ENCODE peak calls at places on chromosomes 12 and 14, in four cellular contexts. I, R, W and K are unnamed samples.

GRCh38 chr14:94888108-94888507 is 118.2 kb upstream of the GSC start:
- DNase-seq in W (no peak), I (peak), R (no peak), K (no peak)

GRCh38 chr12:123237646-123238329 is 4.6 kb downstream of the MTRFR start:
- DNase-seq in R (peak), I (peak), W (peak), K (peak)

GRCh38 chr14:51304428-51304827 is 64.4 kb downstream of the TMX1 start:
- DNase-seq in W (peak), R (no peak), I (no peak), K (no peak)

GRCh38 chr14:96053600-96054381 is 14.6 kb downstream of the C14orf132 start:
- DNase-seq in W (peak), I (no peak), R (peak), K (peak)

GRCh38 chr12:96359328-96359727 is 40.9 kb downstream of the CDK17 start:
- DNase-seq in R (no peak), W (no peak), I (no peak), K (no peak)

GRCh38 chr12:108394196-108394595 is 55.1 kb upstream of the CMKLR1 start:
- DNase-seq in I (no peak), R (peak), W (no peak), K (peak)

GRCh38 chr14:72892879-72893635 is 844 bp downstream of the DPF3 start:
- DNase-seq in I (peak), R (no peak), W (no peak), K (peak)

GRCh38 chr14:105902131-105902898 is 375.9 kb downstream of the TMEM121 start:
- DNase-seq in W (no peak), I (no peak), R (no peak), K (no peak)

GRCh38 chr12:8846305-8846704 is 23.9 kb downstream of the A2ML1 start:
- DNase-seq in R (no peak), W (no peak), I (no peak), K (no peak)

GRCh38 chr14:32426596-32427408 is 97.7 kb downstream of the AKAP6 start:
- DNase-seq in W (no peak), I (no peak), R (no peak), K (no peak)

GRCh38 chr12:116143883-116144266 is 133.6 kb downstream of the MED13L start:
- DNase-seq in R (no peak), I (no peak), W (no peak), K (no peak)

GRCh38 chr12:25734529-25735180 is 181.6 kb upstream of the LMNTD1 start:
- DNase-seq in I (no peak), R (no peak), W (no peak), K (no peak)

GRCh38 chr12:96719671-96720362 is 187.2 kb upstream of the NEDD1 start:
- DNase-seq in R (no peak), W (no peak), I (no peak), K (no peak)

GRCh38 chr14:33642080-33642479 is 308.8 kb downstream of the EGLN3 start:
- DNase-seq in W (no peak), I (no peak), R (no peak), K (no peak)

GRCh38 chr12:103851127-103851526 is 10.1 kb upstream of the NT5DC3 start:
- DNase-seq in R (no peak), W (peak), I (no peak), K (no peak)

GRCh38 chr14:67359319-67359774 is 257 bp downstream of the ATP6V1D start:
- DNase-seq in W (no peak), I (no peak), R (no peak), K (peak)

GRCh38 chr14:57974896-57975295 is 109.0 kb upstream of the SLC35F4 start:
- DNase-seq in R (no peak), I (no peak), W (no peak), K (no peak)

GRCh38 chr14:20998139-20998538 is 954 bp upstream of the SLC39A2 start:
- DNase-seq in I (no peak), W (no peak), R (no peak), K (no peak)

GRCh38 chr14:97267509-97267908 is 470.3 kb downstream of the VRK1 start:
- DNase-seq in R (no peak), I (no peak), W (peak), K (no peak)

GRCh38 chr14:63737582-63738006 is 9.7 kb upstream of the SGPP1 start:
- DNase-seq in W (no peak), R (no peak), I (no peak), K (no peak)

GRCh38 chr12:104792570-104792969 is 165.5 kb downstream of the SLC41A2 start:
- DNase-seq in R (peak), W (peak), I (no peak), K (no peak)

GRCh38 chr14:104800600-104801283 is at the start of gene ZBTB42:
- DNase-seq in I (peak), R (peak), W (no peak), K (no peak)

GRCh38 chr12:131137836-131138637 is 184.3 kb downstream of the ADGRD1 start:
- DNase-seq in R (no peak), I (no peak), W (no peak), K (no peak)

GRCh38 chr12:116964004-116964739 is 53.4 kb downstream of the FBXW8 start:
- DNase-seq in R (no peak), W (no peak), I (no peak), K (no peak)

GRCh38 chr14:37416264-37416663 is 178.8 kb downstream of the FOXA1 start:
- DNase-seq in I (no peak), R (no peak), W (no peak), K (no peak)
- TF ChIP-seq CTCF in I (no peak), R (no peak), W (no peak), K (no peak)

GRCh38 chr12:92930421-92930820 is 1.3 kb upstream of the EEA1 start:
- DNase-seq in W (no peak), I (no peak), R (no peak), K (no peak)

GRCh38 chr12:92927436-92928116 is 1.5 kb downstream of the EEA1 start:
- DNase-seq in I (no peak), W (no peak), R (no peak), K (no peak)

GRCh38 chr12:92928431-92928961 is 599 bp downstream of the EEA1 start:
- DNase-seq in W (no peak), R (peak), I (no peak), K (peak)

GRCh38 chr12:92929957-92930356 is 862 bp upstream of the EEA1 start:
- DNase-seq in I (no peak), R (no peak), W (no peak), K (no peak)

GRCh38 chr12:92928962-92929915 is at the start of gene EEA1:
- DNase-seq in W (peak), R (peak), I (peak), K (peak)
- TF ChIP-seq CTCF in W (no peak), R (peak), I (peak), K (no peak)

GRCh38 chr12:113306382-113306781 is 28.5 kb downstream of the SLC8B1 start:
- DNase-seq in W (no peak), I (no peak), R (no peak), K (no peak)

GRCh38 chr12:113314121-113314529 is 20.8 kb downstream of the SLC8B1 start:
- DNase-seq in R (no peak), W (no peak), I (no peak), K (no peak)

GRCh38 chr12:113305281-113305856 is 29.5 kb downstream of the SLC8B1 start:
- DNase-seq in W (no peak), I (no peak), R (no peak), K (no peak)

GRCh38 chr12:113315358-113315757 is 19.6 kb downstream of the SLC8B1 start:
- DNase-seq in R (no peak), W (no peak), I (no peak), K (no peak)

GRCh38 chr12:113310489-113310888 is 24.4 kb downstream of the SLC8B1 start:
- DNase-seq in I (no peak), W (no peak), R (no peak), K (no peak)
- TF ChIP-seq CTCF in I (no peak), W (peak), R (no peak), K (no peak)

DNA sequence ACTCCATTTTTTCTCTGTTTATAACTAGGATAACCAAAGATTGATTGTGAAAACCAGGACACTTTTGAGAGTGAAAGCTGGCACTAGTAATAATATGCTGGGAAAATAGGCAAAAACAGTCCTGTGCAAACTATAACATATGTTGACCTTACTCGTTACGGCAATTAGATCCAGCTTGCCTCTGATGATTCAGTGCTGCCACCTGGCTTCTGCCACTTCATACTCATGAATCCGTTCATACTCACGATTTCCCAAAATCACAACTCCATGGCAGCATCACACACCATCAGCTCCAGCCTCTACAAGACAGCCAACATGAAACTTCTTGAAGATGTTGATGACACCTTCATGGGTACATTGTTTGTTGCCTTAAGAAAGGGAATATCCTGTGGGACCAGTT is 49.1 kb upstream of the CAND1 start:
- DNase-seq in W (no peak), I (no peak), R (no peak), K (no peak)
- TF ChIP-seq CTCF in W (peak), I (no peak), R (no peak), K (peak)